ENCODE peak calls at places on chromosomes 16 and 17, in nine cellular contexts. J is choroid plexus epithelial cell, T is brain microvascular endothelial cell, Z is AG04450, S is left lung, I is HFF-Myc, E is BJ, Y is PC-3, P is B cell. W is an unnamed sample.

GRCh38 chr16:61909074-61909473 is 127.2 kb downstream of the CDH8 start:
- DNase-seq in E (no peak), Y (no peak), J (peak; percentile 7), Z (no peak), P (no peak), I (no peak), T (no peak), S (no peak), W (no peak)

GRCh38 chr17:65176646-65177409 is 39.7 kb downstream of the RGS9 start:
- DNase-seq in E (no peak), P (no peak), Z (no peak), T (no peak), S (no peak), Y (no peak), I (no peak), J (no peak), W (no peak)

GRCh38 chr17:58200024-58200633 is 7.6 kb downstream of the EPX start:
- DNase-seq in Y (peak; percentile 78), J (peak; percentile 44), S (peak; percentile 82), P (peak; percentile 70), E (no peak), Z (no peak), I (no peak), T (peak; percentile 42), W (no peak)

GRCh38 chr17:9115446-9116265 is 94.3 kb downstream of the NTN1 start:
- DNase-seq in E (no peak), P (no peak), I (peak; percentile 30), J (peak; percentile 53), T (peak; percentile 36), S (no peak), Y (no peak), Z (no peak), W (no peak)

GRCh38 chr16:15493416-15494181 is 59.2 kb downstream of the BMERB1 start:
- DNase-seq in I (peak; percentile 91), T (peak; percentile 18), J (peak; percentile 40), Y (no peak), Z (no peak), S (no peak), P (no peak), E (peak; percentile 89), W (no peak)

GRCh38 chr16:66894948-66895696 is 14.8 kb downstream of the PDP2 start:
- DNase-seq in E (no peak), T (peak; percentile 51), I (no peak), Y (peak; percentile 70), P (peak; percentile 42), J (peak; percentile 86), S (peak; percentile 73), Z (no peak), W (no peak)

GRCh38 chr17:9050801-9051401 is 29.6 kb downstream of the NTN1 start:
- DNase-seq in S (no peak), Z (no peak), E (no peak), J (peak; percentile 0), T (no peak), Y (peak; percentile 62), P (no peak), I (no peak), W (no peak)

GRCh38 chr16:56792960-56793359 is 63.0 kb downstream of the NUP93 start:
- DNase-seq in Z (no peak), E (no peak), J (no peak), Y (no peak), T (no peak), S (no peak), I (no peak), P (no peak), W (no peak)

DNA sequence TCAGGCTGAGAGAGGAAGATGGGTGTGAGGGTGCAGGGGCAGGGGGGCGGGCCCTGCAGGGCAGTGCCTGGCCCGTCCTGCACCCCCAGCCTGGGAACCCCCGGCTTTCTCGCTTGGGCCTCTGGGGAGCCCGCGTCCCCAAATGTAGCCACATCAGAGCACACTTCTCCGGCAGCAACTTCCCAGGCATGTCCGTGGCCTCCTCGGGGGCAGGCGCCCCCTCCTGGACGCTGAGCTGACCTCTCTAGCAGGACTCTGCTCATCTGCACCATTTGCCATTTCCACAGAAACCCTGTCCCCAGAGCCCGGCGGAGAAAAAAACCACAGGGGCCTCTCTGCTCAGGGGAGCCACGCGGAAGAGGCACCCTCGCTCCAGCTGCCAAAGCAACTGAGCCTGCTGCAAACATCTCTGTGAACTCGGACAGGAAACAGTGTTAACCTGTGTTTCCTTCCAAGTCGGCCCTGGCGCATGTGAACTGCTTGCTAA is 63.4 kb downstream of the KLHDC4 start:
- DNase-seq in S (no peak), Y (no peak), J (peak; percentile 63), Z (no peak), I (no peak), E (no peak), T (peak; percentile 16), P (peak; percentile 81), W (no peak)
- TF ChIP-seq CTCF in S (peak; percentile 20), Y (peak; percentile 51), J (peak; percentile 80), Z (peak; percentile 69), I (peak; percentile 61), E (peak; percentile 62), T (peak; percentile 80), P (peak; percentile 45), W (peak; percentile 70)

DNA sequence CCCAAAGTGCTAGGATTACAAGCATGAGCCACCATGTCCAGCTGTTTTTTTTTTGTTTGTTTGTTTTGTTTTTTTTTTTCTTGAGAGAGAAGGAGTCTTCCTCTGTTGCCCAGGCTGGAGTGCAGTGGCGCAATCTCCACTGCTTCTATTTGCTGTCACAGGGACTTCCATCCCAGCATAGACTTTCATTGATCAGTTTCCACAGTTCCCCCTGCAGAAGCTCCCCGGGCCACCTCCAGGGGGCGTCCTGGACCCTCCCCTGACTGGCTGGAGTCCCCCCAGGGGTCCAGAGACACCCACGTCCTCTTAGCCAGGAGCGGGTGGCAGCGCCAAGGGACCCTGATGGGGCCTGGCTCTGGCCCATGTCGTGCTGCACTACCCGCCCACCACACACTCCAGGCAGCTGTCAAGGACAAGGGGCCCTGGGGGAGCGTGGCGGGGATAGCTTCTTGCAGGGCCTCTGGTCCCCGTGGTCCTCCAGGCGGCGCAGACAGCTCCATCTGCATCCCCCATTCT is 3.1 kb upstream of the NPW start:
- DNase-seq in J (no peak), I (no peak), E (no peak), T (no peak), S (peak; percentile 73), Y (no peak), P (no peak), Z (no peak), W (no peak)
- TF ChIP-seq CTCF in J (peak; percentile 63), I (peak; percentile 66), E (peak; percentile 53), T (peak; percentile 74), S (peak; percentile 9), Y (peak; percentile 51), P (peak; percentile 51), Z (peak; percentile 45), W (peak; percentile 68)

GRCh38 chr17:13415877-13416416 is 185.8 kb downstream of the HS3ST3A1 start:
- DNase-seq in T (peak; percentile 94), J (peak; percentile 90), S (no peak), P (no peak), Y (peak; percentile 67), I (no peak), E (no peak), Z (peak; percentile 39), W (no peak)

GRCh38 chr17:13418891-13419290 is 182.8 kb downstream of the HS3ST3A1 start:
- DNase-seq in S (no peak), Y (peak; percentile 23), Z (no peak), P (no peak), I (no peak), J (no peak), T (no peak), E (no peak), W (no peak)

GRCh38 chr17:13416748-13417363 is 184.9 kb downstream of the HS3ST3A1 start:
- DNase-seq in P (no peak), I (no peak), J (no peak), S (no peak), E (no peak), Z (no peak), Y (no peak), T (no peak), W (no peak)

GRCh38 chr17:13419676-13420075 is 182.1 kb downstream of the HS3ST3A1 start:
- DNase-seq in Y (no peak), J (no peak), P (no peak), E (no peak), S (no peak), T (no peak), Z (no peak), I (no peak), W (no peak)

DNA sequence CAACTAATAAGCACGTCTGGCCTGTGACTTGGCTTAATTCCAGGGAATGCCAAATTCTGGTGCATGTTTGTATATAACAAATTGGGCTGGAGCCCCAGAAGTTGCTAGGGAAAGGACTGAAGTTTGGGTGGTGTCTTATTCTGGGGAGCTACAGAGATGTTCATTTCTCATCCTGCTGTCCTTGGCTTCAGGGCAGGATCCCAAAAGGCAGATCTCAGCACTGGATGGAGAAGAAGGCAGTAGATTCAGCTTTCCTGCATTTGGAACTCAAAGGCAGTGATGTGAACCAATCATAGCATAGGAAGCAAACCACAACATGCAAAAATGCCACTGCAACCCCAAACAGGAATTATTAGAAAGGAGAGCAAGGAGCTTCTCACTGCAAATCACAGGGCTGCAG is 184.2 kb downstream of the HS3ST3A1 start:
- DNase-seq in S (no peak), J (no peak), E (no peak), Y (no peak), I (no peak), P (no peak), Z (no peak), T (no peak), W (no peak)
- TF ChIP-seq CTCF in S (no peak), J (no peak), E (no peak), Y (no peak), I (no peak), P (no peak), Z (no peak), T (no peak), W (no peak)

GRCh38 chr16:12057276-12057675 is 80.7 kb downstream of the SNX29 start:
- DNase-seq in I (no peak), T (no peak), J (peak; percentile 70), S (no peak), E (peak; percentile 52), P (no peak), Z (no peak), Y (no peak), W (no peak)
- TF ChIP-seq CTCF in I (no peak), T (no peak), J (no peak), S (no peak), E (peak; percentile 54), P (no peak), Z (peak; percentile 8), Y (no peak), W (no peak)

DNA sequence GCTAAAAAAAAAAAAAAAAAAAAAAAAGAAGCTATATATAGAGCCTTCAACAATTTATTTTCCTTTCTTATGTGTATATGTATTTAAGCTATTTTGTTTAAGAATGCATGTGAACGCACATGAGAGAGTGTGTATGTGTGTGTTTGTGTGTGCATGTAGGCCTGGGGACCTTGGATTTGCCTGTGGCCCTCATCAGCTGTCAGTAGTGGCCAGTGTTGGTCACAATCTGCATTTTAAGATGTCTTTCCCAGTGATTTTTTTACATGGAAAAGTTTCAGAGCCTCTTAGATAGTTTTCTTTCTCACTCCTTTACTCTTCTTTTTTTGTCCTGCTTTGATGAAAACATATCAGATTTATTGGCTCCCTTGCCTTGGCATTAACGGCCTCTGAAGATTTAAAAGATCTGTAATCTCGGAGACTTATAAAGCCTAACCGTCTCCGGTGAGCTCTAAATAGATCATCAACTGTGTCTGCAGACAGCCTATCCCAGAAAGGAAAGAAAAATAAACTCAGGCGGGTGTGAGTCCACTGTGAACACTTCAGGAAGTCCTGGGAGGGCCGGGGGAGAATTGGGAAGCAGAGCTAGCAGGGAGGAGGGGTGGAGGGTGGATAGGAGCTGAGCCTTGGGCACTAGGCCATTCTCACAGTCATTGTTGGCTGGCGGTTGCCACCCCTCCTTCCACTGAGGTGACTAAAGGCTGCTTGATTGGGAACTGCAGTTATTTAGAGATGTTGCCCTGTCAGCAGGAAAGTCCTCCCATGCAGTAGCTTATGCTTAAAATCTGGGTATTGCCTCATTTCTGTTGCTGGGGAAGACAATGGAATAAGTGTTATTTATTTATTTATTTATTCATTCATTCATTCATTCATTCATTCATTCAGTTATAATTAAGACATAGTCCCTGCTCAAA is 86.8 kb downstream of the WWP2 start:
- DNase-seq in E (peak; percentile 76), P (no peak), I (peak; percentile 32), Z (peak; percentile 84), S (no peak), J (peak; percentile 58), Y (peak; percentile 58), T (peak; percentile 68), W (no peak)
- TF ChIP-seq CTCF in E (peak; percentile 28), P (no peak), I (no peak), Z (no peak), S (no peak), J (peak; percentile 33), Y (no peak), T (peak; percentile 40), W (no peak)